ENCODE peak calls at places on chromosomes 16 and 17, in six cellular contexts. V is fibroblast of pulmonary artery; Q is type B pancreatic cell; L is naive thymus-derived CD8-positive, alpha-beta T cell; U is iPS-NIHi11; C is head of caudate nucleus. G is an unnamed sample.

GRCh38 chr16:67271446-67271845 is 7.9 kb upstream of the PLEKHG4 start:
- DNase-seq in V (no peak), Q (no peak), L (no peak), U (no peak), C (no peak), G (no peak)

GRCh38 chr16:78566397-78567073 is 467.1 kb downstream of the WWOX start:
- DNase-seq in V (no peak), Q (no peak), L (no peak), U (no peak), C (no peak), G (no peak)

GRCh38 chr16:22300427-22301071 is 3.3 kb downstream of the POLR3E start:
- DNase-seq in V (peak), Q (no peak), L (peak), U (peak), C (peak), G (no peak)

GRCh38 chr17:65028537-65028843 is 28.1 kb downstream of the GNA13 start:
- DNase-seq in V (no peak), Q (no peak), L (no peak), U (no peak), C (no peak), G (no peak)

GRCh38 chr17:40986920-40987319 is 2.8 kb upstream of the KRT40 start:
- DNase-seq in V (no peak), Q (no peak), L (no peak), U (no peak), C (no peak), G (no peak)

GRCh38 chr17:33602981-33603380 is 309.9 kb upstream of the ASIC2 start:
- DNase-seq in V (no peak), Q (no peak), L (peak), U (peak), C (peak), G (no peak)

GRCh38 chr17:79034931-79035485 is 11.0 kb downstream of the C1QTNF1 start:
- DNase-seq in V (no peak), Q (no peak), L (no peak), U (no peak), C (no peak), G (no peak)

GRCh38 chr16:87369117-87369775 is 14.3 kb downstream of the FBXO31 start:
- DNase-seq in V (no peak), Q (no peak), L (no peak), U (peak), C (no peak), G (peak)

GRCh38 chr17:11372692-11373091 is 131.7 kb downstream of the SHISA6 start:
- DNase-seq in V (no peak), Q (no peak), L (no peak), U (no peak), C (no peak), G (peak)

GRCh38 chr17:73389411-73389810 is 77.6 kb upstream of the CDC42EP4 start:
- DNase-seq in V (no peak), Q (no peak), L (no peak), U (no peak), C (no peak), G (no peak)

GRCh38 chr17:33927732-33928133 is 327.4 kb upstream of the CCL2 start:
- DNase-seq in V (no peak), Q (no peak), L (no peak), U (peak), C (no peak), G (peak)

GRCh38 chr17:1783834-1784611 is 22.2 kb downstream of the SERPINF1 start:
- DNase-seq in V (peak), Q (no peak), L (peak), U (peak), C (no peak), G (peak)

GRCh38 chr17:37650419-37651003 is 7.3 kb upstream of the DDX52 start:
- DNase-seq in V (peak), Q (no peak), L (no peak), U (peak), C (no peak), G (peak)

GRCh38 chr17:55390364-55390977 is 31.2 kb downstream of the MMD start:
- DNase-seq in V (no peak), Q (no peak), L (no peak), U (no peak), C (no peak), G (no peak)

GRCh38 chr17:19720631-19721426 is 4.4 kb upstream of the SLC47A2 start:
- DNase-seq in V (no peak), Q (no peak), L (no peak), U (no peak), C (no peak), G (no peak)

GRCh38 chr17:47265983-47266541 is 12.4 kb downstream of the ITGB3 start:
- DNase-seq in V (peak), Q (no peak), L (no peak), U (no peak), C (no peak), G (no peak)

GRCh38 chr17:5225668-5226457 is 8.8 kb downstream of the SCIMP start:
- DNase-seq in V (no peak), Q (no peak), L (no peak), U (no peak), C (no peak), G (no peak)

G was measured in cerebellum.